ENCODE peak calls at places on chromosome 12, in five cellular contexts. L is activated effector memory CD4-positive, alpha-beta T cell treated with Interleukin-2 at 50 U/mL for 16 hours; X is K562; F is mesendoderm; U is iPS-NIHi11. J is an unnamed sample.

GRCh38 chr12:124720687-124721500 is 142.8 kb downstream of the SCARB1 start:
- DNase-seq in L (no peak), F (no peak), U (no peak), X (no peak), J (no peak)

GRCh38 chr12:53053223-53054111 is 3.6 kb downstream of the TNS2 start:
- DNase-seq in X (peak; percentile 45), U (peak; percentile 57), F (peak; percentile 93), L (peak; percentile 35), J (peak; percentile 48)

GRCh38 chr12:124847675-124848074 is 16.0 kb downstream of the SCARB1 start:
- DNase-seq in X (no peak), U (no peak), L (no peak), F (no peak), J (no peak)

GRCh38 chr12:84910549-84911241 is 1.9 kb downstream of the SLC6A15 start:
- DNase-seq in F (peak; percentile 59), U (no peak), X (no peak), L (no peak), J (no peak)

GRCh38 chr12:111448831-111449790 is 43.4 kb downstream of the SH2B3 start:
- DNase-seq in X (no peak), L (no peak), F (no peak), U (no peak), J (peak; percentile 70)

GRCh38 chr12:11202811-11203210 is 16.1 kb upstream of the TAS2R42 start:
- DNase-seq in F (no peak), X (no peak), U (no peak), L (no peak), J (no peak)

GRCh38 chr12:14327717-14328116 is 37.8 kb upstream of the ATF7IP start:
- DNase-seq in L (no peak), X (no peak), U (no peak), F (no peak), J (no peak)

GRCh38 chr12:26287666-26288408 is 92.5 kb downstream of the SSPN start:
- DNase-seq in X (no peak), L (no peak), U (no peak), F (no peak), J (no peak)

GRCh38 chr12:111304642-111305071 is 64.2 kb downstream of the PHETA1 start:
- DNase-seq in U (peak; percentile 67), X (peak; percentile 77), L (no peak), F (peak; percentile 78), J (peak; percentile 67)

GRCh38 chr12:117101953-117102833 is 3.0 kb upstream of the TESC start:
- DNase-seq in X (no peak), F (no peak), L (no peak), U (no peak), J (no peak)